ENCODE peak calls at places on chromosomes 4 and X, in nine cellular contexts. B, K, Y, X, U, A, P, Z and W are unnamed samples.
A peak's percentile ranks its signal among the peaks of the same experiment; 100 is the strongest.

GRCh38 chr4:89324671-89325070 is 17.1 kb upstream of the GPRIN3 start:
- DNase-seq in B (peak; percentile 52), K (no peak), Y (no peak), X (no peak), U (peak; percentile 43), A (no peak), P (no peak), Z (no peak), W (no peak)

GRCh38 chrX:150508461-150509367 is 59.7 kb upstream of the MTM1 start:
- DNase-seq in B (no peak), K (no peak), Y (peak; percentile 75), X (peak; percentile 23), U (no peak), A (peak; percentile 33), P (peak; percentile 51), Z (peak; percentile 85), W (no peak)

GRCh38 chrX:24424948-24425347 is 40.1 kb upstream of the PDK3 start:
- DNase-seq in B (no peak), K (no peak), Y (no peak), X (peak; percentile 46), U (peak; percentile 16), A (no peak), P (no peak), Z (no peak), W (no peak)

GRCh38 chr4:95167809-95168208 is 381.0 kb downstream of the UNC5C start:
- DNase-seq in B (no peak), K (no peak), Y (no peak), X (no peak), U (no peak), A (no peak), P (no peak), Z (no peak), W (no peak)

GRCh38 chrX:119753639-119754257 is 4.6 kb upstream of the SOWAHD start:
- DNase-seq in B (no peak), K (no peak), Y (peak; percentile 61), X (no peak), U (no peak), A (no peak), P (peak; percentile 40), Z (no peak), W (no peak)

GRCh38 chr4:2938906-2939305 is 24.3 kb downstream of the NOP14 start:
- DNase-seq in B (no peak), K (no peak), Y (no peak), X (no peak), U (no peak), A (peak; percentile 22), P (no peak), Z (peak; percentile 18), W (no peak)

GRCh38 chr4:123248260-123248659 is 148.3 kb upstream of the SPRY1 start:
- DNase-seq in B (no peak), K (no peak), Y (no peak), X (no peak), U (no peak), A (no peak), P (peak; percentile 66), Z (no peak), W (peak; percentile 44)

GRCh38 chr4:147863808-147864472 is 132.1 kb downstream of the ARHGAP10 start:
- DNase-seq in B (no peak), K (no peak), Y (no peak), X (no peak), U (no peak), A (no peak), P (peak; percentile 34), Z (no peak), W (no peak)

GRCh38 chrX:30822068-30822671 is 66.9 kb downstream of the TAB3 start:
- DNase-seq in B (no peak), K (no peak), Y (no peak), X (no peak), U (no peak), A (no peak), P (no peak), Z (no peak), W (no peak)

GRCh38 chr4:37745946-37746345 is 59.8 kb upstream of the RELL1 start:
- DNase-seq in B (no peak), K (no peak), Y (no peak), X (no peak), U (no peak), A (no peak), P (no peak), Z (no peak), W (no peak)

GRCh38 chr4:707929-708630 is 2.4 kb downstream of the PCGF3 start:
- DNase-seq in B (no peak), K (no peak), Y (no peak), X (no peak), U (no peak), A (no peak), P (no peak), Z (no peak), W (no peak)

GRCh38 chr4:23741586-23742240 is 148.1 kb downstream of the PPARGC1A start:
- DNase-seq in B (no peak), K (no peak), Y (no peak), X (no peak), U (no peak), A (no peak), P (no peak), Z (no peak), W (no peak)

GRCh38 chrX:106039920-106040319 is 1.4 kb upstream of the SERPINA7 start:
- DNase-seq in B (no peak), K (no peak), Y (peak; percentile 49), X (no peak), U (no peak), A (no peak), P (peak; percentile 0), Z (no peak), W (no peak)

GRCh38 chr4:137678796-137679195 is 146.5 kb upstream of the PCDH18 start:
- DNase-seq in B (peak; percentile 75), K (no peak), Y (no peak), X (no peak), U (peak; percentile 87), A (no peak), P (peak; percentile 81), Z (no peak), W (no peak)

GRCh38 chrX:81779701-81780100 is 577.8 kb downstream of the SH3BGRL start:
- DNase-seq in B (no peak), K (no peak), Y (no peak), X (no peak), U (peak; percentile 0), A (no peak), P (no peak), Z (no peak), W (no peak)

GRCh38 chrX:21800344-21800770 is 39.1 kb upstream of the MBTPS2 start:
- DNase-seq in B (no peak), K (no peak), Y (no peak), X (no peak), U (peak; percentile 36), A (no peak), P (peak; percentile 46), Z (no peak), W (no peak)

GRCh38 chr4:73220815-73221214 is 37.8 kb downstream of the ANKRD17 start:
- DNase-seq in B (no peak), K (no peak), Y (no peak), X (no peak), U (no peak), A (no peak), P (no peak), Z (no peak), W (no peak)

GRCh38 chrX:114097866-114098265 is 486.0 kb upstream of the HTR2C start:
- DNase-seq in B (no peak), K (no peak), Y (no peak), X (no peak), U (no peak), A (no peak), P (no peak), Z (no peak), W (no peak)

GRCh38 chrX:154379569-154379951 is 465 bp downstream of the EMD start:
- DNase-seq in B (no peak), K (no peak), Y (no peak), X (no peak), U (no peak), A (no peak), P (no peak), Z (no peak), W (no peak)

GRCh38 chrX:131046596-131046995 is 11.6 kb upstream of the ARHGAP36 start:
- DNase-seq in B (no peak), K (no peak), Y (no peak), X (no peak), U (no peak), A (no peak), P (no peak), Z (no peak), W (no peak)

GRCh38 chrX:110145854-110146253 is 142.9 kb downstream of the TMEM164 start:
- DNase-seq in B (no peak), K (no peak), Y (peak; percentile 58), X (no peak), U (no peak), A (no peak), P (peak; percentile 51), Z (no peak), W (no peak)

GRCh38 chr4:38921151-38921550 is 53.5 kb downstream of the FAM114A1 start:
- DNase-seq in B (no peak), K (no peak), Y (no peak), X (no peak), U (no peak), A (no peak), P (no peak), Z (no peak), W (no peak)

GRCh38 chr4:182789588-182789987 is 127.6 kb downstream of the DCTD start:
- DNase-seq in B (no peak), K (no peak), Y (no peak), X (no peak), U (no peak), A (no peak), P (no peak), Z (no peak), W (no peak)
- H3K4me3 ChIP-seq in B (no peak overlapping the region), K (no peak overlapping the region), Y (no peak overlapping the region), X (no peak overlapping the region), U (no peak overlapping the region), A (no peak overlapping the region), P (no peak overlapping the region), Z (no peak overlapping the region), W (no peak overlapping the region)

GRCh38 chrX:147675819-147676218 is 235.9 kb upstream of the FMR1 start:
- DNase-seq in B (no peak), K (no peak), Y (peak; percentile 54), X (no peak), U (no peak), A (no peak), P (no peak), Z (no peak), W (no peak)
- TF ChIP-seq CTCF in B (no peak), K (no peak), Y (no peak), X (no peak), U (no peak), A (no peak), P (no peak), Z (no peak), W (no peak)

DNA sequence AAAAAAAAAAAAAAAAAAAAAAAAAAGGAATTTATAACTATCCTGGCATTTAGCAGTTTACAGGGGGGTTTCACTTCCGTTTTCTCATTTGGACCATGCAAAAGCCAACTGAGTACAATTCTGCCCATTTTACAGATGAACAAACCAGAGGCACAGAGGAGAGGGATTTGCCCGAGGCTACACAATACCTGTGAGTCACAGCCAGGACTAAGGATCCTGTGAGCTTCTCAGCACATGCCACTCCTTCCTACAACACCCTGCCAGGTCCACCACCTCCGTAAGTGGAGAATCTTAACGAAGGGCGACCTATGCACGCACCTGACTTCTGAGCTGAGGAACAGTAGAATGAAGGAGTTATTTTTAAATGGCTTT is 75.4 kb upstream of the USP9X start:
- DNase-seq in B (no peak), K (no peak), Y (no peak), X (no peak), U (no peak), A (no peak), P (no peak), Z (no peak), W (no peak)
- H3K4me3 ChIP-seq in B (no peak overlapping the region), K (peak overlapping the region; percentile 59), Y (no peak overlapping the region), X (peak overlapping the region; percentile 64), U (peak overlapping the region; percentile 40), A (no peak overlapping the region), P (peak overlapping the region; percentile 40), Z (no peak overlapping the region), W (no peak overlapping the region)

GRCh38 chr4:160202802-160203201 is 1099.9 kb downstream of the RAPGEF2 start:
- DNase-seq in B (no peak), K (no peak), Y (no peak), X (no peak), U (peak; percentile 13), A (no peak), P (no peak), Z (no peak), W (no peak)
- TF ChIP-seq CTCF in B (no peak), K (no peak), Y (no peak), X (no peak), U (no peak), A (no peak), P (no peak), Z (no peak), W (no peak)